ENCODE peak calls at places on chromosomes 3 and 15, in seven cellular contexts. One of them, this sample, is unnamed.

GRCh38 chr15:92733934-92734521 is 78.5 kb upstream of the FAM174B start:
- DNase-seq in uterus: no peak
- DNase-seq in CD8-positive, alpha-beta T cell: no peak
- DNase-seq in heart left ventricle: peak
- DNase-seq in upper lobe of right lung: peak
- DNase-seq in GM06990: no peak
- DNase-seq in right atrium auricular region: no peak
- DNase-seq in this sample: no peak

GRCh38 chr15:42348083-42348482 is 11.2 kb upstream of the CAPN3 start:
- DNase-seq in uterus: no peak
- DNase-seq in CD8-positive, alpha-beta T cell: no peak
- DNase-seq in heart left ventricle: no peak
- DNase-seq in upper lobe of right lung: no peak
- DNase-seq in GM06990: no peak
- DNase-seq in right atrium auricular region: no peak
- DNase-seq in this sample: no peak

GRCh38 chr3:143327388-143327787 is 207.8 kb downstream of the CHST2 start:
- DNase-seq in uterus: no peak
- DNase-seq in CD8-positive, alpha-beta T cell: no peak
- DNase-seq in heart left ventricle: no peak
- DNase-seq in upper lobe of right lung: no peak
- DNase-seq in GM06990: no peak
- DNase-seq in right atrium auricular region: no peak
- DNase-seq in this sample: no peak

GRCh38 chr3:52518723-52519444 is 14.8 kb downstream of the NT5DC2 start:
- DNase-seq in uterus: peak
- DNase-seq in CD8-positive, alpha-beta T cell: no peak
- DNase-seq in heart left ventricle: no peak
- DNase-seq in upper lobe of right lung: peak
- DNase-seq in GM06990: no peak
- DNase-seq in right atrium auricular region: no peak
- DNase-seq in this sample: no peak

GRCh38 chr3:39637807-39638206 is 170.3 kb downstream of the MOBP start:
- DNase-seq in uterus: no peak
- DNase-seq in CD8-positive, alpha-beta T cell: no peak
- DNase-seq in heart left ventricle: no peak
- DNase-seq in upper lobe of right lung: no peak
- DNase-seq in GM06990: no peak
- DNase-seq in right atrium auricular region: no peak
- DNase-seq in this sample: peak

GRCh38 chr3:37466660-37467359 is 292.4 kb upstream of the LRRFIP2 start:
- DNase-seq in uterus: peak
- DNase-seq in CD8-positive, alpha-beta T cell: no peak
- DNase-seq in heart left ventricle: peak
- DNase-seq in upper lobe of right lung: no peak
- DNase-seq in GM06990: no peak
- DNase-seq in right atrium auricular region: peak
- DNase-seq in this sample: no peak

GRCh38 chr3:20511863-20512262 is 325.9 kb upstream of the SGO1 start:
- DNase-seq in uterus: no peak
- DNase-seq in CD8-positive, alpha-beta T cell: no peak
- DNase-seq in heart left ventricle: no peak
- DNase-seq in upper lobe of right lung: no peak
- DNase-seq in GM06990: no peak
- DNase-seq in right atrium auricular region: no peak
- DNase-seq in this sample: peak

GRCh38 chr3:189779166-189779565 is 148.0 kb downstream of the TP63 start:
- DNase-seq in uterus: no peak
- DNase-seq in CD8-positive, alpha-beta T cell: no peak
- DNase-seq in heart left ventricle: no peak
- DNase-seq in upper lobe of right lung: no peak
- DNase-seq in GM06990: no peak
- DNase-seq in right atrium auricular region: no peak
- DNase-seq in this sample: no peak

GRCh38 chr15:98853593-98854420 is 153.8 kb downstream of the PGPEP1L start:
- DNase-seq in uterus: peak
- DNase-seq in CD8-positive, alpha-beta T cell: no peak
- DNase-seq in heart left ventricle: no peak
- DNase-seq in upper lobe of right lung: peak
- DNase-seq in GM06990: no peak
- DNase-seq in right atrium auricular region: no peak
- DNase-seq in this sample: no peak

GRCh38 chr3:58008140-58009025 is at the start of gene FLNB:
- DNase-seq in uterus: peak
- DNase-seq in CD8-positive, alpha-beta T cell: peak
- DNase-seq in heart left ventricle: peak
- DNase-seq in upper lobe of right lung: peak
- DNase-seq in GM06990: peak
- DNase-seq in right atrium auricular region: no peak
- DNase-seq in this sample: no peak

GRCh38 chr3:134294302-134294925 is 43.8 kb upstream of the RYK start:
- DNase-seq in uterus: no peak
- DNase-seq in CD8-positive, alpha-beta T cell: peak
- DNase-seq in heart left ventricle: no peak
- DNase-seq in upper lobe of right lung: no peak
- DNase-seq in GM06990: peak
- DNase-seq in right atrium auricular region: no peak
- DNase-seq in this sample: no peak

GRCh38 chr3:52446631-52447511 is 2.0 kb upstream of the SEMA3G start:
- DNase-seq in uterus: peak
- DNase-seq in CD8-positive, alpha-beta T cell: peak
- DNase-seq in heart left ventricle: peak
- DNase-seq in upper lobe of right lung: peak
- DNase-seq in GM06990: peak
- DNase-seq in right atrium auricular region: peak
- DNase-seq in this sample: no peak

GRCh38 chr3:155870945-155871745 is 695 bp downstream of the GMPS start:
- DNase-seq in uterus: peak
- DNase-seq in CD8-positive, alpha-beta T cell: peak
- DNase-seq in heart left ventricle: peak
- DNase-seq in upper lobe of right lung: peak
- DNase-seq in GM06990: peak
- DNase-seq in right atrium auricular region: peak
- DNase-seq in this sample: no peak

GRCh38 chr3:158104346-158105020 is 1.7 kb downstream of the SHOX2 start:
- DNase-seq in uterus: no peak
- DNase-seq in CD8-positive, alpha-beta T cell: no peak
- DNase-seq in heart left ventricle: no peak
- DNase-seq in upper lobe of right lung: no peak
- DNase-seq in GM06990: no peak
- DNase-seq in right atrium auricular region: no peak
- DNase-seq in this sample: no peak
- H3K4me3 ChIP-seq in uterus: no peak
- H3K4me3 ChIP-seq in CD8-positive, alpha-beta T cell: no peak
- H3K4me3 ChIP-seq in heart left ventricle: peak
- H3K4me3 ChIP-seq in upper lobe of right lung: no peak
- H3K4me3 ChIP-seq in GM06990: no peak
- H3K4me3 ChIP-seq in right atrium auricular region: peak
- H3K4me3 ChIP-seq in this sample: no peak

GRCh38 chr3:12490547-12490946 is 6.3 kb downstream of the TSEN2 start:
- DNase-seq in uterus: no peak
- DNase-seq in CD8-positive, alpha-beta T cell: no peak
- DNase-seq in heart left ventricle: no peak
- DNase-seq in upper lobe of right lung: no peak
- DNase-seq in GM06990: no peak
- DNase-seq in right atrium auricular region: no peak
- DNase-seq in this sample: no peak

GRCh38 chr3:12496453-12496761 is 12.1 kb downstream of the TSEN2 start:
- DNase-seq in uterus: no peak
- DNase-seq in CD8-positive, alpha-beta T cell: no peak
- DNase-seq in heart left ventricle: no peak
- DNase-seq in upper lobe of right lung: no peak
- DNase-seq in GM06990: no peak
- DNase-seq in right atrium auricular region: no peak
- DNase-seq in this sample: no peak

GRCh38 chr3:12501360-12502020 is 17.2 kb downstream of the TSEN2 start:
- DNase-seq in uterus: no peak
- DNase-seq in CD8-positive, alpha-beta T cell: no peak
- DNase-seq in heart left ventricle: no peak
- DNase-seq in upper lobe of right lung: no peak
- DNase-seq in GM06990: no peak
- DNase-seq in right atrium auricular region: no peak
- DNase-seq in this sample: no peak

GRCh38 chr3:12495749-12496452 is 11.6 kb downstream of the TSEN2 start:
- DNase-seq in uterus: no peak
- DNase-seq in CD8-positive, alpha-beta T cell: no peak
- DNase-seq in heart left ventricle: no peak
- DNase-seq in upper lobe of right lung: no peak
- DNase-seq in GM06990: no peak
- DNase-seq in right atrium auricular region: no peak
- DNase-seq in this sample: no peak
- TF ChIP-seq CTCF in uterus: no peak
- TF ChIP-seq CTCF in CD8-positive, alpha-beta T cell: no peak
- TF ChIP-seq CTCF in heart left ventricle: no peak
- TF ChIP-seq CTCF in upper lobe of right lung: no peak
- TF ChIP-seq CTCF in GM06990: peak
- TF ChIP-seq CTCF in right atrium auricular region: no peak
- TF ChIP-seq CTCF in this sample: no peak

GRCh38 chr3:10193692-10194327 is 29.1 kb downstream of the IRAK2 start:
- DNase-seq in uterus: no peak
- DNase-seq in CD8-positive, alpha-beta T cell: no peak
- DNase-seq in heart left ventricle: no peak
- DNase-seq in upper lobe of right lung: no peak
- DNase-seq in GM06990: peak
- DNase-seq in right atrium auricular region: no peak
- DNase-seq in this sample: no peak
- H3K4me3 ChIP-seq in uterus: no peak
- H3K4me3 ChIP-seq in CD8-positive, alpha-beta T cell: peak
- H3K4me3 ChIP-seq in heart left ventricle: no peak
- H3K4me3 ChIP-seq in upper lobe of right lung: no peak
- H3K4me3 ChIP-seq in GM06990: no peak
- H3K4me3 ChIP-seq in right atrium auricular region: no peak
- H3K4me3 ChIP-seq in this sample: no peak

DNA sequence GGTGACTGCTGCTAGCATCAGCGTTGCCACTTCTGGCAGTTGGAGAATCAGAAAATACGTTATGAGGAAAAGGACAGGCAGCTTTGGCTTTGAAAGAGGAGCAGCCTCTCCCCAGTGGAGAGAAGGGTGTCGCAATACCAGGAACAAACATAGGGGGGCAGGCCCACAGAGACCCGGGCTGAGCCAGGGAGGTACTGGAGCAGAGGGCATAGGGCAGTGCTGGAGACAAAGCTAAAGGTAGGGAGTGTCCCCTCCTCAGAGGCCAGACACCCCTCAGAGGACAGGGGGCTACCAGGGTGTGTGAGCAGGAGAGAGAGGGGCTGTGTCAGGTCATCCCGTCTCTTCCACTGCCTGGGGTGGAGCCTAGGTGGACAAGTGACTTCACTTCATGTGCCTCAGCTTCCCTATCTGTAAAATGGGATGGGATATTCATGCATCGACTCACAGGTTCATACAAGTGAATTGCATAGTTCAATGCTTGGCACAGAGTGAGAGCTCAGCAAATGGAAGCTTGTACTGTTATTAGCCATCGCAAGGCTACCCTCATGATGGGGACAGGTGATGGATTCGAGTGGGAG is 49.7 kb upstream of the LIMD1 start:
- DNase-seq in uterus: no peak
- DNase-seq in CD8-positive, alpha-beta T cell: no peak
- DNase-seq in heart left ventricle: no peak
- DNase-seq in upper lobe of right lung: no peak
- DNase-seq in GM06990: no peak
- DNase-seq in right atrium auricular region: no peak
- DNase-seq in this sample: no peak
- TF ChIP-seq CTCF in uterus: no peak
- TF ChIP-seq CTCF in CD8-positive, alpha-beta T cell: no peak
- TF ChIP-seq CTCF in heart left ventricle: no peak
- TF ChIP-seq CTCF in upper lobe of right lung: peak
- TF ChIP-seq CTCF in GM06990: peak
- TF ChIP-seq CTCF in right atrium auricular region: no peak
- TF ChIP-seq CTCF in this sample: peak

GRCh38 chr3:65734382-65734781 is 304.3 kb downstream of the MAGI1 start:
- DNase-seq in uterus: no peak
- DNase-seq in CD8-positive, alpha-beta T cell: no peak
- DNase-seq in heart left ventricle: no peak
- DNase-seq in upper lobe of right lung: no peak
- DNase-seq in GM06990: no peak
- DNase-seq in right atrium auricular region: no peak
- DNase-seq in this sample: no peak
- H3K4me3 ChIP-seq in uterus: no peak
- H3K4me3 ChIP-seq in CD8-positive, alpha-beta T cell: no peak
- H3K4me3 ChIP-seq in heart left ventricle: no peak
- H3K4me3 ChIP-seq in upper lobe of right lung: no peak
- H3K4me3 ChIP-seq in GM06990: no peak
- H3K4me3 ChIP-seq in right atrium auricular region: no peak
- H3K4me3 ChIP-seq in this sample: no peak

GRCh38 chr15:32649336-32649735 is 7.8 kb downstream of the SCG5 start:
- DNase-seq in uterus: no peak
- DNase-seq in CD8-positive, alpha-beta T cell: no peak
- DNase-seq in heart left ventricle: no peak
- DNase-seq in upper lobe of right lung: no peak
- DNase-seq in GM06990: no peak
- DNase-seq in right atrium auricular region: no peak
- DNase-seq in this sample: no peak
- TF ChIP-seq CTCF in uterus: no peak
- TF ChIP-seq CTCF in CD8-positive, alpha-beta T cell: no peak
- TF ChIP-seq CTCF in heart left ventricle: no peak
- TF ChIP-seq CTCF in upper lobe of right lung: no peak
- TF ChIP-seq CTCF in GM06990: peak
- TF ChIP-seq CTCF in right atrium auricular region: no peak
- TF ChIP-seq CTCF in this sample: peak

GRCh38 chr3:24174637-24175036 is 229.6 kb downstream of the NR1D2 start:
- DNase-seq in uterus: no peak
- DNase-seq in CD8-positive, alpha-beta T cell: no peak
- DNase-seq in heart left ventricle: no peak
- DNase-seq in upper lobe of right lung: no peak
- DNase-seq in GM06990: no peak
- DNase-seq in right atrium auricular region: no peak
- DNase-seq in this sample: no peak
- H3K4me3 ChIP-seq in uterus: no peak
- H3K4me3 ChIP-seq in CD8-positive, alpha-beta T cell: no peak
- H3K4me3 ChIP-seq in heart left ventricle: no peak
- H3K4me3 ChIP-seq in upper lobe of right lung: no peak
- H3K4me3 ChIP-seq in GM06990: no peak
- H3K4me3 ChIP-seq in right atrium auricular region: no peak
- H3K4me3 ChIP-seq in this sample: no peak

GRCh38 chr3:157626817-157627216 is 123.6 kb upstream of the VEPH1 start:
- DNase-seq in uterus: no peak
- DNase-seq in CD8-positive, alpha-beta T cell: no peak
- DNase-seq in heart left ventricle: no peak
- DNase-seq in upper lobe of right lung: no peak
- DNase-seq in GM06990: no peak
- DNase-seq in right atrium auricular region: no peak
- DNase-seq in this sample: peak

GRCh38 chr3:157633241-157633640 is 130.0 kb upstream of the VEPH1 start:
- DNase-seq in uterus: no peak
- DNase-seq in CD8-positive, alpha-beta T cell: no peak
- DNase-seq in heart left ventricle: no peak
- DNase-seq in upper lobe of right lung: no peak
- DNase-seq in GM06990: no peak
- DNase-seq in right atrium auricular region: no peak
- DNase-seq in this sample: no peak

GRCh38 chr3:157631468-157631867 is 128.3 kb upstream of the VEPH1 start:
- DNase-seq in uterus: no peak
- DNase-seq in CD8-positive, alpha-beta T cell: no peak
- DNase-seq in heart left ventricle: no peak
- DNase-seq in upper lobe of right lung: no peak
- DNase-seq in GM06990: no peak
- DNase-seq in right atrium auricular region: no peak
- DNase-seq in this sample: no peak

GRCh38 chr3:157637866-157638265 is 134.7 kb upstream of the VEPH1 start:
- DNase-seq in uterus: no peak
- DNase-seq in CD8-positive, alpha-beta T cell: no peak
- DNase-seq in heart left ventricle: no peak
- DNase-seq in upper lobe of right lung: no peak
- DNase-seq in GM06990: no peak
- DNase-seq in right atrium auricular region: no peak
- DNase-seq in this sample: no peak

GRCh38 chr3:157632081-157632480 is 128.9 kb upstream of the VEPH1 start:
- DNase-seq in uterus: no peak
- DNase-seq in CD8-positive, alpha-beta T cell: no peak
- DNase-seq in heart left ventricle: no peak
- DNase-seq in upper lobe of right lung: no peak
- DNase-seq in GM06990: no peak
- DNase-seq in right atrium auricular region: no peak
- DNase-seq in this sample: no peak
- TF ChIP-seq CTCF in uterus: no peak
- TF ChIP-seq CTCF in CD8-positive, alpha-beta T cell: no peak
- TF ChIP-seq CTCF in heart left ventricle: no peak
- TF ChIP-seq CTCF in upper lobe of right lung: no peak
- TF ChIP-seq CTCF in GM06990: no peak
- TF ChIP-seq CTCF in right atrium auricular region: no peak
- TF ChIP-seq CTCF in this sample: no peak